ENCODE peak calls at places on chromosomes 7 and 10, in eight cellular contexts. V, W, N, G, K, A, J and X are unnamed samples.

GRCh38 chr7:28172976-28173375 is 7.6 kb downstream of the JAZF1 start:
- DNase-seq in N (no peak), A (no peak), G (no peak), V (no peak), J (no peak), K (no peak), W (no peak), X (no peak)

GRCh38 chr10:12628964-12629766 is 279.8 kb downstream of the CAMK1D start:
- DNase-seq in W (no peak), A (no peak), J (peak; percentile 50), K (no peak), V (no peak), G (no peak), N (no peak), X (no peak)

GRCh38 chr7:45978010-45978681 is 57.1 kb upstream of the IGFBP3 start:
- DNase-seq in V (peak; percentile 3), A (peak; percentile 76), G (no peak), N (peak; percentile 99), K (no peak), J (no peak), W (peak; percentile 63), X (peak; percentile 64)

GRCh38 chr7:130491841-130492518 is at the start of gene MEST:
- DNase-seq in W (peak; percentile 72), K (no peak), A (no peak), N (peak; percentile 47), V (peak; percentile 28), J (peak; percentile 62), G (peak; percentile 14), X (peak; percentile 28)

GRCh38 chr10:21173964-21174669 is 277.0 kb upstream of the NEBL start:
- DNase-seq in A (peak; percentile 66), J (peak; percentile 66), W (peak; percentile 88), N (no peak), K (no peak), G (peak; percentile 33), V (peak; percentile 71), X (peak; percentile 51)

GRCh38 chr10:123327450-123327849 is 173.2 kb downstream of the BUB3 start:
- DNase-seq in A (no peak), N (no peak), G (no peak), K (no peak), W (no peak), J (no peak), V (no peak), X (no peak)

GRCh38 chr7:4133491-4134044 is 548.5 kb upstream of the FOXK1 start:
- DNase-seq in J (no peak), G (no peak), N (no peak), A (peak; percentile 56), W (no peak), K (no peak), V (no peak), X (no peak)

GRCh38 chr10:239109-239508 is 103.9 kb downstream of the ZMYND11 start:
- DNase-seq in K (no peak), J (peak; percentile 28), W (no peak), G (no peak), V (no peak), N (peak; percentile 29), A (no peak), X (no peak)

GRCh38 chr10:47291682-47292081 is 8.3 kb upstream of the GDF10 start:
- DNase-seq in N (no peak), G (no peak), J (no peak), K (no peak), A (peak; percentile 9), W (no peak), V (no peak), X (no peak)

GRCh38 chr10:1160561-1160961 is 104.4 kb downstream of the WDR37 start:
- DNase-seq in J (no peak), K (no peak), G (no peak), W (peak; percentile 7), N (no peak), V (no peak), A (peak; percentile 25), X (peak; percentile 25)

GRCh38 chr7:151851160-151851751 is 25.7 kb downstream of the PRKAG2 start:
- DNase-seq in G (no peak), V (no peak), N (no peak), W (no peak), K (no peak), J (no peak), A (no peak), X (peak; percentile 50)

GRCh38 chr10:23171232-23171876 is 20.8 kb upstream of the PTF1A start:
- DNase-seq in W (peak; percentile 81), A (no peak), K (no peak), G (peak; percentile 74), V (no peak), N (peak; percentile 32), J (no peak), X (no peak)

GRCh38 chr10:71285180-71285545 is 33.9 kb upstream of the SLC29A3 start:
- DNase-seq in V (peak; percentile 84), K (no peak), A (no peak), N (peak; percentile 29), J (peak; percentile 50), W (peak; percentile 97), G (peak; percentile 60), X (peak; percentile 73)

GRCh38 chr7:88278881-88279280 is 27.8 kb downstream of the STEAP4 start:
- DNase-seq in J (no peak), V (no peak), G (no peak), K (no peak), N (no peak), W (no peak), A (no peak), X (no peak)

GRCh38 chr10:73167557-73168485 is at the start of the genes ECD and FAM149B1:
- DNase-seq in N (peak; percentile 94), J (peak; percentile 81), G (peak; percentile 96), K (peak; percentile 89), W (peak; percentile 93), V (peak; percentile 95), A (peak; percentile 97), X (peak; percentile 96)

GRCh38 chr7:129908181-129908580 is 44.6 kb downstream of the UBE2H start:
- DNase-seq in J (no peak), V (no peak), A (no peak), G (no peak), N (no peak), W (no peak), K (no peak), X (no peak)

GRCh38 chr10:118668228-118668952 is 72.9 kb upstream of the PRLHR start:
- DNase-seq in J (no peak), A (no peak), V (peak; percentile 17), K (no peak), W (peak; percentile 56), G (no peak), N (no peak), X (peak; percentile 51)

GRCh38 chr10:126315471-126316177 is 72.7 kb downstream of the ADAM12 start:
- DNase-seq in K (no peak), W (no peak), N (peak; percentile 83), J (no peak), A (no peak), G (no peak), V (no peak), X (no peak)

GRCh38 chr10:44898665-44899064 is 12.5 kb upstream of the TMEM72 start:
- DNase-seq in V (no peak), N (no peak), G (no peak), K (no peak), A (peak; percentile 52), J (no peak), W (no peak), X (no peak)

GRCh38 chr7:150322833-150323681 is at the start of the genes ACTR3C and LRRC61:
- DNase-seq in K (peak; percentile 54), V (peak; percentile 48), J (peak; percentile 83), G (no peak), N (no peak), A (no peak), W (peak; percentile 54), X (peak; percentile 60)